ENCODE peak calls at places on chromosomes 16 and 17, in four cellular contexts. Q, H, N and R are unnamed samples.
A peak's percentile ranks its signal among the peaks of the same experiment; 100 is the strongest.

GRCh38 chr16:2149630-2150417 is 1.4 kb downstream of the RAB26 start:
- DNase-seq in Q (peak; percentile 73), H (no peak), N (no peak), R (no peak)

GRCh38 chr17:11369570-11369969 is 128.6 kb downstream of the SHISA6 start:
- DNase-seq in Q (no peak), H (no peak), N (no peak), R (no peak)

GRCh38 chr16:1779741-1780676 is 2.4 kb downstream of the SPSB3 start:
- DNase-seq in Q (no peak), H (peak; percentile 21), N (no peak), R (peak; percentile 95)

GRCh38 chr17:31571124-31571892 is 179.8 kb downstream of the RAB11FIP4 start:
- DNase-seq in Q (no peak), H (peak; percentile 86), N (no peak), R (peak; percentile 85)

GRCh38 chr17:83137523-83137922 is 58.1 kb downstream of the METRNL start:
- DNase-seq in Q (no peak), H (no peak), N (no peak), R (no peak)

GRCh38 chr16:56257666-56258359 is 66.5 kb downstream of the GNAO1 start:
- DNase-seq in Q (no peak), H (no peak), N (no peak), R (no peak)

GRCh38 chr17:79935845-79936470 is 96.7 kb upstream of the CBX4 start:
- DNase-seq in Q (no peak), H (peak; percentile 9), N (no peak), R (no peak)

GRCh38 chr16:66925322-66925840 is at the start of gene RRAD:
- DNase-seq in Q (peak; percentile 47), H (peak; percentile 74), N (no peak), R (no peak)

GRCh38 chr17:34615326-34615725 is 35.9 kb downstream of the TMEM132E start:
- DNase-seq in Q (no peak), H (no peak), N (no peak), R (no peak)

GRCh38 chr16:27945233-27945975 is 118.1 kb downstream of the GSG1L start:
- DNase-seq in Q (peak; percentile 35), H (no peak), N (no peak), R (no peak)

GRCh38 chr16:83116274-83116892 is 489.6 kb downstream of the CDH13 start:
- DNase-seq in Q (peak; percentile 46), H (no peak), N (no peak), R (no peak)

GRCh38 chr16:55120408-55120807 is 189.7 kb downstream of the IRX5 start:
- DNase-seq in Q (peak; percentile 47), H (no peak), N (no peak), R (no peak)

GRCh38 chr16:27189335-27189972 is 13.9 kb upstream of the KDM8 start:
- DNase-seq in Q (peak; percentile 75), H (no peak), N (no peak), R (peak; percentile 93)

GRCh38 chr17:61303334-61304096 is 96.1 kb upstream of the TBX2 start:
- DNase-seq in Q (peak; percentile 19), H (no peak), N (no peak), R (no peak)

GRCh38 chr17:8071496-8071895 is 16.0 kb downstream of the ALOX12B start:
- DNase-seq in Q (no peak), H (no peak), N (no peak), R (no peak)

GRCh38 chr17:45740553-45741330 is 43.4 kb upstream of the CRHR1 start:
- DNase-seq in Q (peak; percentile 99), H (no peak), N (peak; percentile 5), R (no peak)

GRCh38 chr17:14352139-14352538 is 51.3 kb downstream of the HS3ST3B1 start:
- DNase-seq in Q (no peak), H (no peak), N (no peak), R (no peak)

GRCh38 chr16:88761143-88761534 is 23.9 kb downstream of the PIEZO1 start:
- DNase-seq in Q (no peak), H (no peak), N (no peak), R (no peak)

GRCh38 chr16:51374346-51374745 is 223.3 kb upstream of the SALL1 start:
- DNase-seq in Q (no peak), H (no peak), N (no peak), R (no peak)

GRCh38 chr17:74691151-74691550 is 21.6 kb downstream of the CD300LF start:
- DNase-seq in Q (no peak), H (no peak), N (no peak), R (no peak)

GRCh38 chr17:19755821-19756510 is 7.9 kb upstream of the ALDH3A1 start:
- DNase-seq in Q (no peak), H (no peak), N (no peak), R (no peak)

GRCh38 chr16:48081656-48082055 is 74.1 kb downstream of the ABCC12 start:
- DNase-seq in Q (no peak), H (no peak), N (no peak), R (no peak)

GRCh38 chr16:85767569-85767968 is 16.7 kb upstream of the C16orf74 start:
- DNase-seq in Q (no peak), H (no peak), N (no peak), R (no peak)

GRCh38 chr17:80782536-80783427 is 208.9 kb upstream of the CHMP6 start:
- DNase-seq in Q (peak; percentile 40), H (no peak), N (peak; percentile 44), R (no peak)

GRCh38 chr17:55275894-55276804 is 11.4 kb downstream of the HLF start:
- DNase-seq in Q (no peak), H (no peak), N (no peak), R (no peak)

GRCh38 chr17:28272166-28272565 is 46.8 kb upstream of the TMEM97 start:
- DNase-seq in Q (no peak), H (no peak), N (no peak), R (no peak)

GRCh38 chr17:81834831-81835267 is at the start of gene PPP1R27:
- DNase-seq in Q (no peak), H (peak; percentile 10), N (no peak), R (no peak)

GRCh38 chr16:61362583-61362982 is 673.7 kb downstream of the CDH8 start:
- DNase-seq in Q (no peak), H (no peak), N (no peak), R (no peak)

GRCh38 chr16:28482026-28482425 is 9.8 kb downstream of the CLN3 start:
- DNase-seq in Q (no peak), H (no peak), N (no peak), R (no peak)

GRCh38 chr17:76145231-76146052 is 4.4 kb upstream of the FOXJ1 start:
- DNase-seq in Q (peak; percentile 69), H (no peak), N (peak; percentile 71), R (no peak)

GRCh38 chr16:48609453-48610023 is 442 bp downstream of the N4BP1 start:
- DNase-seq in Q (peak; percentile 43), H (peak; percentile 78), N (peak; percentile 43), R (peak; percentile 86)

GRCh38 chr17:37110012-37110701 is 161.4 kb downstream of the AATF start:
- DNase-seq in Q (peak; percentile 9), H (no peak), N (no peak), R (no peak)

GRCh38 chr17:31780436-31780835 is 78.6 kb downstream of the COPRS start:
- DNase-seq in Q (no peak), H (no peak), N (no peak), R (no peak)

GRCh38 chr17:17722081-17722905 is 41.0 kb downstream of the RAI1 start:
- DNase-seq in Q (peak; percentile 67), H (no peak), N (no peak), R (no peak)
- H3K27ac ChIP-seq in Q (no peak overlapping the region), H (no peak overlapping the region), N (no peak overlapping the region), R (no peak overlapping the region)

DNA sequence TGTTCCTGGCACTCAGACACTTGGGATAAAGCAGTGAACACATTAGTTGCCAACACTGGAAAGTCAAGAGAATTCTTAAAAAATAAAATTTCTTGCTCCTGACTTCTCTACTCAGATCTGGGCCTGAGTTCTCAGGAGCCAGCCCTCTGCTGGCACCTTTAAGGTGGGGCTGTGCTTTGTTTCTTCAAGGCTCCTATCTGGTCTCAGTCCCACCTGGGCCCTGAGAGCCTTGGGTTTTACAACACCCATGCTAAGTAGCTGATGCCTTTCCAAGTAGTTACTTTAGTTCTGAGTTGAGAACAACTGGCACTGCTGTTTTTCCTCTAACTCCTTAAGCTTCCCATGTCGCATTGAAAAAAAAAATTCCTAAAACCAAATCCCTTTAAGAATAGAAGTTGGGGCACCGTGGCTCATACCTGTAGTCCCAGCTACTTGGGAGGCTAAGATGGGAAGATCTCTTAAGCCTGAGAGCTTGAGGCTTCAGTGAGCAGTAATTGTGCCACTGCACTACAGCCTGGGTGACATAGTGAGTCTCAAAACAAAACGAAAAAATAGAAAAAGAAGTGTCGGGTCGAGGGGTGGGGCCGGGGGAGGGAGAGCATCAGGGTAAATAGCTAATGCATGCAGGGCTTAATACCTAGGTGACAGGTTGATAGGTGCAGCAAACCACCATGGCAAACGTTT is 16.6 kb downstream of the CHAD start:
- DNase-seq in Q (no peak), H (no peak), N (no peak), R (no peak)
- H3K9me3 ChIP-seq in Q (no peaks in the 10 kb centered on the region), H (no peaks in the 10 kb centered on the region), N (no peaks in the 10 kb centered on the region), R (no peaks in the 10 kb centered on the region)

DNA sequence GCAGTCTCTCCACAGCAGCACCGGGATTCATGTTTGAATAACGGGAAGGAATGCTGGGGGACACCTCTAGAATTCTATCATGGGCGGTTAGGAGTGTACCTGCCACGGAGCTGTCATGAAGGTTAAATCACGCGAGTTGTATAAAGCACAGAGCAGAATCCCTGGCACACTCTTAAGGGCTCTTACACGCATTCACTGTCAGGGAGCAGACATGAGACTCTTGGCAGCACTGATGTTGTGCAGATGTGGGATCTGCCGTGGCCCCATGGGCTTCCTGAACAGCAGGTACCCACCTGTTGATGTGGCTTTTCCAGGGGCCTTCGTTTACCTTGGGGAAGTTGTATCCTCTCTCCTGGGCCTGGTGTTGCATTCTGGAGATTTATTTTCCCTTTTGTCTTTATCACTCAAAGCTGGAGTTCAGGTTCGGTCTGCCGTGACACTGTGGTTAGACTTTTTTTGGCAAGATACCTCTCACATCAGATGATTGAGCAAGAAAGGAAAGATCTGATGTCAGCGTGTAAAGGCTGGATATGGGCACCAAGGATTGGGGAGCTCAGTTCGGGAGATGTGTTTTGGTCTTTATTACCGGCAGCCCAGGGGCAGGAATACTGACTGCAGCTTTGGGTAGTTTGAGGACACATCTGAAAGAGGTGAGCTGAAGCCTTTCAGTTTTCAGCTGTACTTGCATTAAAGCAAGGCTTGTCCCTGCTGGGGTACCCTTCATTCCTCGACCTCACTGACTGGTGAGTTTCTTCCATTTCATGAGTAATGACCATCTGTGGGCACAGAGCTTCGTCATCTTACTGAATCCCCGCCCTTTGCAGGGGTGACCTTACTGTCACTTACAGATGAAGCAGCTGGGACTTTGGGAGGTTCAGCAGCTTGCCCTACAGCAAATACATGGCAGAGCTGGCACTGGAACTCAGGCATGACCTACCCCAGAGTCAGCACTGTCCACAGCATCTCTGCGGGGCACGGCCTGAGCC is 19.3 kb downstream of the KNOP1 start:
- DNase-seq in Q (no peak), H (no peak), N (no peak), R (no peak)
- H3K27ac ChIP-seq in Q (no peak overlapping the region), H (peak overlapping the region; percentile 92), N (no peak overlapping the region), R (peak overlapping the region; percentile 15)

GRCh38 chr17:77701996-77702395 is 256.5 kb upstream of the TNRC6C start:
- DNase-seq in Q (peak; percentile 17), H (no peak), N (no peak), R (no peak)
- H3K9me3 ChIP-seq in Q (peaks cover 15% of the 10 kb centered on the region), H (peaks cover 4% of the 10 kb centered on the region), N (peaks cover 27% of the 10 kb centered on the region), R (no peaks in the 10 kb centered on the region)